ENCODE peak calls at places on chromosome 22, in six cellular contexts. Q is pancreas, F is cardiac fibroblast, A is GM23338, R is epithelial cell of esophagus, V is lower lobe of right lung. D is an unnamed sample.

GRCh38 chr22:43566561-43567332 is 154.9 kb downstream of the MPPED1 start:
- DNase-seq in V (no peak), F (no peak), A (no peak), Q (no peak), R (no peak), D (no peak)

GRCh38 chr22:50674606-50675552 is 2.3 kb downstream of the SHANK3 start:
- DNase-seq in R (peak), A (peak), Q (peak), F (no peak), V (peak), D (peak)

GRCh38 chr22:40413873-40414272 is 43.5 kb downstream of the SGSM3 start:
- DNase-seq in R (no peak), Q (no peak), A (no peak), V (peak), F (no peak), D (no peak)

GRCh38 chr22:36404436-36404835 is 16.7 kb upstream of the MYH9 start:
- DNase-seq in A (no peak), R (no peak), V (no peak), Q (no peak), F (no peak), D (no peak)

GRCh38 chr22:38569181-38569971 is 607 bp downstream of the DMC1 start:
- DNase-seq in V (no peak), A (peak), F (no peak), R (no peak), Q (no peak), D (no peak)

GRCh38 chr22:48320671-48321515 is 1506.8 kb downstream of the BRD1 start:
- DNase-seq in R (no peak), F (no peak), V (peak), Q (no peak), A (no peak), D (no peak)

GRCh38 chr22:20403779-20404140 is 9.8 kb downstream of the ZNF74 start:
- DNase-seq in Q (no peak), V (no peak), A (no peak), F (no peak), R (no peak), D (no peak)

GRCh38 chr22:36301851-36302250 is 48.9 kb downstream of the APOL1 start:
- DNase-seq in F (no peak), Q (no peak), V (no peak), A (no peak), R (no peak), D (no peak)

GRCh38 chr22:43152355-43153071 is 1.2 kb downstream of the TSPO start:
- DNase-seq in A (no peak), Q (peak), F (peak), V (peak), R (peak), D (peak)

GRCh38 chr22:35893698-35894097 is 134.9 kb downstream of the RBFOX2 start:
- DNase-seq in V (no peak), F (peak), A (no peak), Q (no peak), R (no peak), D (no peak)

GRCh38 chr22:46827072-46827780 is 64.8 kb downstream of the TBC1D22A start:
- DNase-seq in V (no peak), R (no peak), A (peak), Q (no peak), F (no peak), D (no peak)
- TF ChIP-seq CTCF in V (no peak), R (no peak), A (peak), Q (no peak), F (no peak), D (no peak)

DNA sequence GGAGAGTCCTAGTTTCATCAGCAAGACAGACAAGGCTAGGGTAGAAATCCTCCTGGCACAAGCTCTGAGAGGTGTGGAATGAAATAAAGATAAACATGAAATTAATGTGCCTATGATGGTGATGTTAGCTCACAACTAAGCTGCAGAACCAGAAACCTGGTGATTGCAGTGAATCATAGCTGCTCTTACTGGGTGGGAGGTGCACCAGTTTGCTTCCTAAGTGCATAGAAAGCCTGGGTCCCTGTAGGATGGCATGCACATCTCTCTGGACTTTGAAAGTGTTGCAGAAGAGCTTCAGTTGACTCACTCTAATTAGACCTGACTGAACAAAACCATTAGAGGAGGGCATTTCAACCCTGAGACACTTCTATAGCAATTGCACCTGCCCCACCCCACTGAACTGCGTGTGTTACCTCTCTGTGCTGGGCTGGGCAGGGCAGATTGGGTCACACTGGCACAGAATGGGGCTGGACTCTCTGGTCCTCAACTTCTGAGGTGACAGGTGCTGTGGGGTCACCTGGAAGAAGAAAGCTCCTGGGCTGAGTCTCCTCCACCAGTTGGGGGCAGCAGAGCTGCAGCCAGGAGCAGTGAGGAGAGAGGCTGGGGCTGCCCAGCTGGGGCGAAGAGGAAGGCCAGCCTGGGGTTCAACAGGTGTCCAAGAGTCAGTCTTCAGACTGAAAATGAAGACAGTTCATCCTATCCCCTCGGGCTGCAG is 57.9 kb downstream of the GGTLC2 start:
- DNase-seq in V (no peak), R (peak), F (no peak), A (peak), Q (no peak), D (peak)
- TF ChIP-seq CTCF in V (peak), R (peak), F (peak), A (peak), Q (no peak), D (peak)

GRCh38 chr22:41822289-41823057 is 10.4 kb upstream of the SREBF2 start:
- DNase-seq in Q (no peak), V (no peak), A (peak), R (peak), F (peak), D (peak)
- TF ChIP-seq CTCF in Q (peak), V (peak), A (peak), R (peak), F (peak), D (peak)

GRCh38 chr22:45090364-45090960 is 73.3 kb upstream of the NUP50 start:
- DNase-seq in F (peak), Q (no peak), A (peak), V (no peak), R (peak), D (no peak)
- TF ChIP-seq CTCF in F (no peak), Q (no peak), A (no peak), V (no peak), R (no peak), D (no peak)

DNA sequence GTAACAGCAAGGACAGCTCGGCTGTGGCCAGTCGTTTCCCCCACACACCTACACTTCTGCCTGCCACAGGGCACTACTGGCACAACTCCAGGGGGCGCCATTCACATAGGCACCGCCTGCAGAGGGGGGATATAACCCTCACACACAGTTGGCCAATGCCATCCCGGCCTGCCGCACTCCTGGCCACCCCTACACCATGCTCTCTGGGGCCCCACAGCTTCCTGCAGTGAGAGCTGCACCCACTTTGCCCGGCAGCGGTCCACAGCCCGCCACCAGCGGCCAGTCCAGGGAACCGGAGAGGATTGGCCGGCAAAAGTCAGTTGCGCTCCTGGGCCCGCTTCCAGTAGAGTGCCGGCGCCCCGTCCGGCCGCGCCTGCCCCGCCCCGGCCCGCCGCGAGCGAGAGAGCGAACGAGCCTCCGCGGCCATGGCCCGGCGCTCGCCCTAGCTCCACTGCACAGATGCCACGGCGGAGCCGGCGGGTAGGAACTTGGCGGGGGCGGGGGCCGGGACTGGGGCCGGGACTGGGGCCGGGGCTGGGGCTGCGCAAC is 25.6 kb upstream of the SUSD2 start:
- DNase-seq in V (peak), Q (peak), A (peak), R (peak), F (peak), D (peak)
- TF ChIP-seq CTCF in V (peak), Q (peak), A (peak), R (no peak), F (peak), D (peak)

GRCh38 chr22:29603358-29604191 is at the start of gene NF2:
- DNase-seq in V (peak), F (peak), Q (peak), A (peak), R (peak), D (peak)
- TF ChIP-seq CTCF in V (no peak), F (no peak), Q (no peak), A (peak), R (no peak), D (no peak)

GRCh38 chr22:18066181-18066859 is 11.5 kb upstream of the PEX26 start:
- DNase-seq in R (no peak), F (no peak), V (no peak), A (no peak), Q (no peak), D (no peak)

GRCh38 chr22:18063311-18063710 is 14.5 kb upstream of the PEX26 start:
- DNase-seq in F (no peak), V (no peak), Q (no peak), A (no peak), R (peak), D (no peak)

GRCh38 chr22:18064636-18065035 is 13.2 kb upstream of the PEX26 start:
- DNase-seq in Q (no peak), A (no peak), V (no peak), R (peak), F (no peak), D (no peak)

GRCh38 chr22:18067121-18067520 is 10.7 kb upstream of the PEX26 start:
- DNase-seq in R (no peak), Q (no peak), A (no peak), F (no peak), V (no peak), D (no peak)

DNA sequence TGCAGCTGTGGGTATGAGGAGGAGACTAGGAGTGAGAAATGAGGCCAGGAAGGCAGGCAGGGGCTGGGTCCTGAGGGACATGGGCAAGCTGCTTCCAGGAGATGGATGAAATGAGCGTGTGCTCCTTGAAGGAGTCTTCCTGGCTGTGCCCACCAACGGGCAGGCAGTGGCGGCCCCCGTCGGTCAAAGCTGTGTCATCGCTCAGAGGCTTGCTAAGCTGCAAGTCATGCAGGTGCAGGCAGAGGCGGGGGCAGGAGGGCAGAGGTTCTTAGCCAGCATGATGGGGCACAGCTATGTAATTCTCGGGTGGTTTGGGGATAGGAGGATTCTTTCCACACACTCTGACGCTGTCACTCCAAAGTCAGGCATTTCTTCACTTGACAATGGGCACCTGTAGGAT is 12.5 kb upstream of the PEX26 start:
- DNase-seq in F (no peak), Q (no peak), A (peak), V (no peak), R (peak), D (no peak)
- TF ChIP-seq CTCF in F (no peak), Q (no peak), A (peak), V (no peak), R (no peak), D (no peak)

D was measured in MCF 10A.